ENCODE peak calls at places on chromosomes 12 and 14, in ten cellular contexts. I is fibroblast of lung, J is GM23248, U is keratinocyte, S is H1, R is IMR-90, V is astrocyte, L is PC-3, M is mammary epithelial cell, D is OCI-LY7. O is an unnamed sample.

GRCh38 chr12:19752712-19753111 is 313.4 kb downstream of the AEBP2 start:
- DNase-seq in S (no peak), M (no peak), D (no peak), L (no peak), V (peak), I (peak), R (peak), U (no peak), J (peak), O (no peak)

GRCh38 chr14:54724772-54725325 is 157.9 kb downstream of the SAMD4A start:
- DNase-seq in I (no peak), U (no peak), S (no peak), D (no peak), R (no peak), V (no peak), M (no peak), L (no peak), J (no peak), O (no peak)

GRCh38 chr12:67222302-67222701 is 46.9 kb upstream of the CAND1 start:
- DNase-seq in R (peak), I (peak), S (no peak), U (no peak), D (peak), M (peak), J (peak), V (peak), L (peak), O (peak)

GRCh38 chr12:6363330-6364036 is 11.9 kb downstream of the SCNN1A start:
- DNase-seq in J (peak), V (no peak), U (no peak), R (peak), M (peak), S (peak), L (peak), I (peak), D (peak), O (no peak)

GRCh38 chr12:26496170-26496569 is 300.8 kb downstream of the SSPN start:
- DNase-seq in D (no peak), R (no peak), J (peak), U (peak), V (no peak), S (no peak), I (no peak), L (no peak), M (peak), O (no peak)

GRCh38 chr12:114483996-114484395 is 78.1 kb upstream of the TBX5 start:
- DNase-seq in I (no peak), V (no peak), U (no peak), L (no peak), J (no peak), R (no peak), M (no peak), S (no peak), D (no peak), O (no peak)

GRCh38 chr12:92719674-92720073 is 16.9 kb downstream of the PLEKHG7 start:
- DNase-seq in D (no peak), M (no peak), V (peak), S (no peak), I (peak), R (peak), L (peak), J (peak), U (no peak), O (no peak)

GRCh38 chr12:6871052-6871957 is 1.8 kb downstream of the SPSB2 start:
- DNase-seq in V (no peak), D (peak), I (peak), L (peak), M (peak), R (no peak), U (no peak), J (peak), S (peak), O (peak)

GRCh38 chr14:104316723-104317499 is 178.5 kb downstream of the KIF26A start:
- DNase-seq in U (no peak), S (no peak), L (no peak), R (no peak), V (no peak), I (no peak), D (no peak), M (no peak), J (no peak), O (no peak)

GRCh38 chr14:90039253-90040010 is 22.4 kb upstream of the KCNK13 start:
- DNase-seq in D (no peak), M (peak), J (no peak), U (no peak), V (peak), S (no peak), I (peak), R (peak), L (no peak), O (no peak)

GRCh38 chr12:38154096-38155019 is 162.2 kb upstream of the ALG10B start:
- DNase-seq in S (no peak), R (no peak), J (no peak), L (no peak), V (no peak), I (no peak), M (no peak), U (no peak), D (no peak), O (no peak)

GRCh38 chr12:87813476-87814234 is 215.5 kb downstream of the C12orf50 start:
- DNase-seq in J (peak), S (no peak), M (peak), U (peak), I (peak), V (peak), L (peak), D (no peak), R (peak), O (no peak)

GRCh38 chr12:59149995-59150642 is 229.8 kb upstream of the LRIG3 start:
- DNase-seq in M (peak), J (peak), D (peak), L (peak), R (peak), V (peak), S (no peak), I (peak), U (peak), O (peak)

GRCh38 chr12:1108276-1108675 is 117.3 kb downstream of the ERC1 start:
- DNase-seq in U (no peak), S (no peak), I (no peak), M (no peak), R (no peak), V (no peak), J (no peak), L (no peak), D (peak), O (peak)

GRCh38 chr14:76720382-76720813 is 40.9 kb upstream of the VASH1 start:
- DNase-seq in S (no peak), M (no peak), L (no peak), I (peak), J (no peak), V (peak), R (peak), D (peak), U (no peak), O (no peak)

GRCh38 chr12:20214286-20214685 is 154.1 kb upstream of the PDE3A start:
- DNase-seq in V (peak), R (peak), S (no peak), U (no peak), I (peak), M (no peak), J (peak), D (no peak), L (no peak), O (no peak)

GRCh38 chr14:67420102-67420739 is 8.3 kb upstream of the PLEK2 start:
- DNase-seq in D (peak), S (peak), L (peak), I (no peak), U (no peak), R (no peak), V (no peak), M (peak), J (no peak), O (peak)

GRCh38 chr12:7935773-7936581 is at the start of gene SLC2A3:
- DNase-seq in L (no peak), U (peak), I (peak), J (peak), R (peak), D (peak), V (peak), M (peak), S (peak), O (peak)

GRCh38 chr14:54589843-54590242 is 22.9 kb downstream of the SAMD4A start:
- DNase-seq in U (no peak), R (no peak), L (peak), D (no peak), V (no peak), M (no peak), S (no peak), I (peak), J (peak), O (no peak)

GRCh38 chr12:9751204-9752144 is 9.2 kb downstream of the CD69 start:
- DNase-seq in R (peak), J (peak), U (no peak), L (peak), S (no peak), I (peak), V (no peak), M (peak), D (peak), O (no peak)

GRCh38 chr12:45893240-45893639 is 97.1 kb downstream of the SCAF11 start:
- DNase-seq in D (no peak), M (peak), R (peak), J (peak), S (no peak), U (no peak), I (no peak), L (peak), V (no peak), O (peak)

GRCh38 chr14:51020024-51020710 is 74.7 kb downstream of the TRIM9 start:
- DNase-seq in I (peak), J (no peak), R (no peak), V (peak), L (no peak), D (no peak), S (no peak), M (no peak), U (no peak), O (no peak)

GRCh38 chr12:2163172-2163927 is 110.6 kb downstream of the CACNA1C start:
- DNase-seq in U (no peak), M (no peak), V (peak), S (no peak), J (peak), R (peak), I (peak), D (no peak), L (no peak), O (no peak)

GRCh38 chr12:45638386-45638785 is 91.1 kb upstream of the ARID2 start:
- DNase-seq in J (no peak), I (no peak), U (no peak), D (no peak), L (no peak), R (no peak), S (no peak), V (no peak), M (no peak), O (no peak)

GRCh38 chr12:34402228-34402898 is 380.1 kb downstream of the ALG10 start:
- DNase-seq in U (no peak), L (no peak), S (peak), R (no peak), M (no peak), J (no peak), D (no peak), V (no peak), I (no peak), O (no peak)

GRCh38 chr14:100341301-100342031 is 18.3 kb downstream of the SLC25A47 start:
- DNase-seq in R (peak), J (peak), S (no peak), V (peak), L (peak), D (peak), M (peak), U (peak), I (peak), O (peak)

GRCh38 chr14:83300454-83301064 is 1766.9 kb upstream of the SEL1L start:
- DNase-seq in L (peak), I (peak), S (no peak), U (no peak), V (peak), M (peak), R (peak), D (peak), J (peak), O (peak)

GRCh38 chr14:55098561-55098898 is 30.5 kb upstream of the LGALS3 start:
- DNase-seq in I (no peak), R (no peak), D (no peak), S (no peak), U (no peak), V (no peak), L (no peak), M (no peak), J (no peak), O (no peak)

GRCh38 chr14:44700694-44701093 is 193.6 kb upstream of the FSCB start:
- DNase-seq in D (no peak), L (peak), V (no peak), U (no peak), M (no peak), J (no peak), S (no peak), I (no peak), R (no peak), O (no peak)

GRCh38 chr12:63294327-63294632 is 143.3 kb upstream of the AVPR1A start:
- DNase-seq in R (peak), S (no peak), V (peak), L (peak), M (peak), I (peak), U (no peak), D (no peak), J (peak), O (no peak)

GRCh38 chr12:24069532-24070395 is 120.3 kb upstream of the SOX5 start:
- DNase-seq in S (no peak), R (peak), L (peak), M (peak), U (no peak), I (peak), V (peak), J (no peak), D (no peak), O (no peak)

GRCh38 chr12:76432733-76433132 is 84.5 kb upstream of the BBS10 start:
- DNase-seq in L (no peak), D (no peak), J (no peak), I (no peak), V (no peak), R (no peak), U (no peak), S (no peak), M (no peak), O (no peak)

GRCh38 chr12:8832500-8832899 is 10.1 kb downstream of the A2ML1 start:
- DNase-seq in R (no peak), J (no peak), U (no peak), V (no peak), S (no peak), M (no peak), I (no peak), L (no peak), D (no peak), O (no peak)

GRCh38 chr14:30874999-30875787 is 834 bp downstream of the COCH start:
- DNase-seq in I (no peak), D (peak), L (no peak), U (no peak), V (no peak), J (peak), S (peak), M (no peak), R (no peak), O (peak)
- H2AFZ ChIP-seq in I (no peak), D (peak), L (peak), U (no peak), V (peak), J (peak), S (peak), M (peak), R (peak), O (peak)

DNA sequence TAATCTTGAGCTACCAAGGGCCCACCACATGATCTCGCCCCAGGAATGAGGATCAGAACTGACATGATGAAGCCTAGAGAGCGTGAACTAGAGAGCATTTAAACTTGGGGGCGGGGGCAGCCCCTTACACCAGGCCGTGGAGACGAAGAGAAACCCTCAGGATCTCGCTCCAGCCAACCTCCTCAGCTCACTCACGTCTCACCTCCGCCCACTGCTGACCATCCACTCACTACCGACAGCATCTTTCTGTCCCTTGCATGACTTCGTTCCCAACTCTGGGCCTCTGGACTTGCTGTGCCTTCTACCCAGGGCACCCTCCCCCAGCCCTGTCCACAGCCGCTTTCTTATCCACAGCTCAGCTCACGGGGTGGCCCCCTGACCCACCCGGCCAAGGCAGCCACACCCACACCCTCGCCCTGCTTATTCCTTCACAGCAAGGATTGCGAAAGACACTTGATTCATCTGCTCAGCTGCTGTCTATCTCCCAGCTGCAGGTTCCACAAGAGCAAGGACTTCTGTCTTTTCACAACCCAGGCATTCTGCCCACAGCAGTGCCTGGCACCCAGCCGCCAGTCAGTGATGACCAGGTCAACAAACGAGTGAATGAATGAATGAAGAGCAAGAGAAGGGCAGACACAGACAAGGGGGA is 6.4 kb downstream of the STX2 start:
- DNase-seq in M (peak), L (peak), D (no peak), J (peak), V (peak), S (no peak), I (peak), R (peak), U (no peak), O (no peak)
- H2AFZ ChIP-seq in M (no peak), L (no peak), D (no peak), J (no peak), V (no peak), S (no peak), I (no peak), R (peak), U (no peak), O (no peak)

DNA sequence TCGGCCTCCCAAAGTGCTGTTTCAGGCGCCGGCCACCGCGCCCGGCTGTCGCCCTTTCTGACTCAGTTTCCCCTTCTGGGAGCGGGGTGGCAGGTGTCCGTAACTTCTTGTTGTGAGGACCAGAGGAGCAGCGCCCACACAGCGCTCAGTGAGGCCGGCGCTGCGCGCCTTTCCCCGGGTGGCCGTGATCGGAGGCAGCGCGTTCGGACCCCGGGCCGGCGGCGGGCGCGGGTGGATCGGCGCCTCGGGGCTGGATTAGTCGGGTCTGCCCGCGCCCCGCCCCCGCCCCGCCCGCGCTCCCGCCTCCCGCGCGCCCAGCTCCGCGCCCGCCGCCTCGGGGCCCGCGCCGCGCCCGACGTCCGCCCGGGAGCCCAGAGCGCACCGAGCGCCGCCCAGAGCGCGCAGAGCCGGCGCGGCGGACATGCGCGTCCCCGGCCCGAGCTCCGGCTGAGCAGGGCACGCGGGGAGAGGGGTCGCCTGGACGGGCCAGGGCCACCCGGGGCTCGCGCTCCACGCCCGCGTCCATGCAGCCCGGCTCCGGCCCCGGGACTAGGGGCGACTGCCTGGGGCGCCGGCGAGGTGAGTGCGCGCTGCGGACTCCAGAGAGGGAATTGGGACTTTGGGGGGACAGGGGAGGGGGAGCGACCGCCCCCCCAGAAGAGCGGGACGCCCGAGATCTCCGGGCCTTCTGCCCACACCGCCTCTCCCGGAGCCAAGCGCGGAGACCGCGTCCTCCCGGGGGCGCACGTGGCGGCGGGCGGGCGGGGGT is 50.5 kb downstream of the LRCOL1 start:
- DNase-seq in L (peak), J (peak), V (peak), D (peak), U (no peak), R (peak), S (peak), I (peak), M (peak), O (no peak)
- H2AFZ ChIP-seq in L (peak), J (no peak), V (no peak), D (no peak), U (peak), R (peak), S (no peak), I (no peak), M (peak), O (no peak)

GRCh38 chr14:61429316-61429715 is 107.9 kb downstream of the PRKCH start:
- DNase-seq in S (no peak), L (no peak), M (no peak), R (no peak), J (no peak), U (no peak), D (no peak), I (no peak), V (no peak), O (no peak)
- H2AFZ ChIP-seq in S (peak), L (no peak), M (peak), R (no peak), J (no peak), U (no peak), D (no peak), I (no peak), V (no peak), O (no peak)

O was measured in Karpas-422.